ENCODE peak calls at places on chromosomes 16 and 17, in five cellular contexts. C, X, E, Y and S are unnamed samples.

GRCh38 chr17:34252138-34252889 is 2.8 kb upstream of the CCL2 start:
- DNase-seq in C (peak), X (peak), E (peak), Y (no peak), S (no peak)

GRCh38 chr17:77498056-77498785 is 357.5 kb downstream of the SEC14L1 start:
- DNase-seq in C (no peak), X (no peak), E (no peak), Y (peak), S (peak)

GRCh38 chr16:30786936-30787612 is at the start of gene ZNF629:
- DNase-seq in C (peak), X (peak), E (peak), Y (peak), S (peak)

GRCh38 chr16:60203525-60204124 is 1469.5 kb upstream of the GOT2 start:
- DNase-seq in C (peak), X (peak), E (peak), Y (peak), S (peak)

GRCh38 chr17:69716571-69716970 is 302.1 kb downstream of the MAP2K6 start:
- DNase-seq in C (peak), X (no peak), E (no peak), Y (no peak), S (no peak)

GRCh38 chr16:1993731-1994131 is 4.0 kb downstream of the SYNGR3 start:
- DNase-seq in C (no peak), X (peak), E (peak), Y (no peak), S (no peak)

GRCh38 chr16:3475604-3476375 is 19.5 kb downstream of the C16orf90 start:
- DNase-seq in C (no peak), X (no peak), E (no peak), Y (peak), S (peak)

GRCh38 chr17:77036841-77037381 is 103.9 kb upstream of the SEC14L1 start:
- DNase-seq in C (peak), X (no peak), E (peak), Y (peak), S (no peak)

GRCh38 chr17:61489719-61490490 is 37.7 kb downstream of the TBX4 start:
- DNase-seq in C (no peak), X (no peak), E (no peak), Y (no peak), S (no peak)

GRCh38 chr16:28990375-28991040 is 5.7 kb downstream of the LAT start:
- DNase-seq in C (no peak), X (no peak), E (no peak), Y (peak), S (no peak)

GRCh38 chr17:17069849-17070248 is 27.6 kb downstream of the MPRIP start:
- DNase-seq in C (no peak), X (no peak), E (no peak), Y (no peak), S (no peak)

GRCh38 chr17:82257473-82257872 is 16.0 kb downstream of the CSNK1D start:
- DNase-seq in C (peak), X (peak), E (peak), Y (peak), S (peak)

GRCh38 chr16:49350265-49351103 is 23.1 kb upstream of the C16orf78 start:
- DNase-seq in C (peak), X (peak), E (peak), Y (peak), S (peak)

GRCh38 chr17:1227917-1228751 is 42.1 kb upstream of the BHLHA9 start:
- DNase-seq in C (no peak), X (peak), E (no peak), Y (peak), S (peak)
- H3K4me3 ChIP-seq in C (no peak), X (peak), E (no peak), Y (no peak), S (peak)

DNA sequence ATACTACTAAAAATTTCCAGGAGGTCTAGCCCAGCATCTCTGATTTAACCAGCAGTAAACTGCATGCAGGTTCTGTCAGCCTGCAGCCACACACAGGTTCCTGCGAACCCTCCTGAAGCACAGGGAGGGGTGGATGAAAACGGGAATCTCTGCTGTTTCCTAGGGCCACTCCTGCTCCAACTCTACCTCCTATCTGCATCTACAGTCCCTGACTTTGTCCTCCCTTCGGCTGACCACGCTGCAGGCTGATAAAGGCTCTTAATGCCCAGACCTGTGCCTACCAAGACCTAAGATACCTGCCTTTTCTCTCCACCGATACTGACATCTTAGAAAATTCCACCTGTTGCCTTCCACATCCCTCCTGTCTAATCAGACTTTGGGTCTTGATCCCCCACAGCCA is 50.2 kb downstream of the CYTH1 start:
- DNase-seq in C (no peak), X (no peak), E (no peak), Y (no peak), S (no peak)
- H3K4me3 ChIP-seq in C (no peak), X (no peak), E (no peak), Y (no peak), S (no peak)

GRCh38 chr16:85746431-85747227 is 4.3 kb downstream of the C16orf74 start:
- DNase-seq in C (peak), X (no peak), E (peak), Y (peak), S (peak)
- H3K4me3 ChIP-seq in C (no peak), X (no peak), E (peak), Y (no peak), S (no peak)

DNA sequence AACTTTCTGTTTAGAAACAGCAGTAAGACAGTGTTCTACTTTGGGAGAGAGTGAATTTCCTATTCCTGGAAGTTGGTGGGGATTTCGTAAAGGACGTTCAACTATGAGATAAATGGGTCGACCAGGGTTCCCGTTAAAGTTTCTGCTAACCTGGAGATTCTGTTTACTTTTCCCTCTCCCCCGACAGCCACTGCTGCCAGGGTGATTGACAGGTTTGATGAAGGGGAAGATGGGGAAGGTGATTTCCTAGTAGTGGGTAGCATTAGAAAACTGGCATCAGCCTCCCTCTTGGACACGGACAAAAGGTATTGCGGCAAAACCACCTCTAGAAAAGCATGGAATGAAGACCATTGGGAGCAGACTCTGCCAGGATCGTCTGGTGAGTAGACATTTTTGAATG is 1.3 kb downstream of the AATF start:
- DNase-seq in C (no peak), X (no peak), E (no peak), Y (no peak), S (peak)
- H3K4me3 ChIP-seq in C (peak), X (peak), E (peak), Y (peak), S (peak)

DNA sequence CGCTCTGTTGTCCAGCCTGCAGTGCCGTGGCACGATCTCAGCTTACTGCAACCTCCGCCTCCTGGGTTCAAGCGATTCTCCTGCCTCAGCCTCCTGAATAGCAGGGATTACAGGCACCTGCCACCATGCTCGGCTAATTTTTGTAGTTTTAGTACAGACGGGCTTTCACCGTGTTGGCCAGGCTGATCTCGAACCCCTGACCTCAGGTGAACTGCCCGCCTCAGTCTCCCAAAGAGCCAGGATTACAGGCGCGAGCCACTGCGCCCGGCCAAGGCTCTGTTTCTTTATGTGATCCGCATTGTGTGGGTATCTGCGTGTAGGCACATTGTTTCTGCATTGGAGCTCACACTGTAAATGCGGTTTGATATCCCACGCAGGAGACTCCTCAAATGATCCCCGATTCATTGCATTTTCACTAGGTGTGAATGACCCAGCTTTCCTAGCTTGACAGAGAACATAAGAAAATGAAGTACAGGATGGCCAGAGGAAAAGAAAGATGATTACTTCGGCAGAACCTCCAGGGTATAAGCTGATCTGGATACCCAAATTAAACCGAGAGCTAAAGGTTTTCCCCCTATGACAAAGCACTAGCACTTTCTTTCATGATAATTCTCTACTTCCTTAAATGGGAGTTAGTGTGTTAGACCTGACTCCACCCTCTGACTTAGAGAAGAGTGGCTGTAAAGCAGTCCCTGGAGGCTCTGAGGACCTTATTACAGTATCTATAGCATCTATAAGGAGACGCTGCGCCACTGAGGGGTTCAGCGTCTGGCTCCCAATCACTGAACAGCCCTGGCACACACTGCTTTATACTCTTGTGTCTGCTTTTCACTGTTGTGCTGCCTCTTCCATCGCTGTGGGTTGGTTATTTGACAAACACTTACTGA is 17.3 kb downstream of the COTL1 start:
- DNase-seq in C (peak), X (peak), E (no peak), Y (no peak), S (no peak)
- H3K4me3 ChIP-seq in C (no peak), X (no peak), E (no peak), Y (peak), S (no peak)

DNA sequence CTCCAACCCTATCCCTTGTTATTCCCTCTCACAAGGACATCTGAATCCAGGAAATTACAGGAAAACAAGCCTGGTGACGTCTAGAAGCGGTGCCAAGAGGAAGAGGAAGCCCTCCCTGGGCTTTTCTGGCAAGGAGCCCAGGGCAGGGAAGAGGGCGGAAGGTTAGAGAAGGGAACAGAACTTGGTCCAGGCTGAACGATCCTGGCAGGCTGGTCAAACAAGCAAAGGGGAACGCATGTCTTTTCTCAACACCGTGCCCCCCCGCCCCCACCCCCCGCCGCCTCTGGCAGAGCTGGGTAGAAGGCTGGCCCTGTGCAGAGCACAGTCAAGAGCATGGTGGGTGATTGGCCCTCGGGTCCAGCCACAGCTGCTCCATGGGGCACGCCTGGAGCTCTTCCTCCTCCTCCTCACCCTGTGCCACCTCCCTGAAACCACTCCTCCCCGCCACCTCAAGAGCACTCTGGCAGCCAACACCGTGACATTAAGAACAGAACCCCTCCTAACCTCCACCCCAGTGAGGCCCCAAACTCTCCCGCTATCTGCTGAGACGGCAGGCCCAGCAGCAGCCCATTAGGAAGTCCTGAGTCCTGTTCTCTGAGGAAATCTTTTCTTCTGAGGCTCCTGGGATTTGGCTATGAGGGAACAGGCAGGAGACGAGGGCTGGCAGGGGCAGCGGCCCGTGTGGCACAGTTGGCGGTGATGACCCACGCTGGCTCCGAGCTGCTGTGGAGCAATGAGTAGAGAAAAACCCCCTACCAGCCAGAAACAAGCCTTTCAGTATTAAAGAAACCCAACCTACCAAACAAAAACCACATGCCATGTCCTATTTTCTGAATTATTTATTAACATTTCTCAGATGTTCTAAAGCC is 7.3 kb downstream of the C16orf86 start:
- DNase-seq in C (no peak), X (peak), E (no peak), Y (peak), S (peak)
- H3K4me3 ChIP-seq in C (no peak), X (no peak), E (no peak), Y (no peak), S (no peak)